ENCODE peak calls at places on chromosomes 3 and 15, in seven cellular contexts. One of them, this sample, is unnamed.

GRCh38 chr3:143002083-143002712 is 828 bp downstream of the U2SURP start:
- DNase-seq in hepatocyte: peak
- DNase-seq in PC-9: no peak
- DNase-seq in fibroblast of lung: peak
- DNase-seq in neuronal stem cell: no peak
- DNase-seq in GM23338: peak
- DNase-seq in IMR-90: peak
- DNase-seq in this sample: peak

GRCh38 chr3:100114413-100115030 is at the start of gene FILIP1L:
- DNase-seq in neuronal stem cell: no peak
- DNase-seq in IMR-90: no peak
- DNase-seq in fibroblast of lung: no peak
- DNase-seq in PC-9: peak
- DNase-seq in GM23338: no peak
- DNase-seq in hepatocyte: no peak
- DNase-seq in this sample: no peak

GRCh38 chr15:44882499-44882968 is 74.0 kb upstream of the TERB2 start:
- DNase-seq in hepatocyte: no peak
- DNase-seq in PC-9: no peak
- DNase-seq in IMR-90: no peak
- DNase-seq in GM23338: no peak
- DNase-seq in neuronal stem cell: no peak
- DNase-seq in fibroblast of lung: no peak
- DNase-seq in this sample: no peak

GRCh38 chr3:111051354-111051753 is 20.3 kb upstream of the NECTIN3 start:
- DNase-seq in fibroblast of lung: no peak
- DNase-seq in neuronal stem cell: no peak
- DNase-seq in GM23338: no peak
- DNase-seq in IMR-90: no peak
- DNase-seq in PC-9: no peak
- DNase-seq in hepatocyte: no peak
- DNase-seq in this sample: no peak

GRCh38 chr3:134004841-134005240 is 24.9 kb downstream of the SLCO2A1 start:
- DNase-seq in GM23338: no peak
- DNase-seq in fibroblast of lung: peak
- DNase-seq in hepatocyte: no peak
- DNase-seq in neuronal stem cell: no peak
- DNase-seq in IMR-90: no peak
- DNase-seq in PC-9: no peak
- DNase-seq in this sample: no peak

GRCh38 chr3:58999779-59000170 is 50.0 kb downstream of the CFAP20DC start:
- DNase-seq in fibroblast of lung: peak
- DNase-seq in IMR-90: peak
- DNase-seq in PC-9: no peak
- DNase-seq in neuronal stem cell: no peak
- DNase-seq in hepatocyte: no peak
- DNase-seq in GM23338: no peak
- DNase-seq in this sample: peak

GRCh38 chr15:66662522-66662921 is 39.5 kb upstream of the SMAD6 start:
- DNase-seq in hepatocyte: no peak
- DNase-seq in IMR-90: no peak
- DNase-seq in fibroblast of lung: no peak
- DNase-seq in PC-9: no peak
- DNase-seq in GM23338: no peak
- DNase-seq in neuronal stem cell: no peak
- DNase-seq in this sample: no peak

GRCh38 chr3:109149078-109149477 is 12.6 kb downstream of the C3orf85 start:
- DNase-seq in hepatocyte: no peak
- DNase-seq in neuronal stem cell: no peak
- DNase-seq in GM23338: no peak
- DNase-seq in PC-9: no peak
- DNase-seq in IMR-90: no peak
- DNase-seq in fibroblast of lung: no peak
- DNase-seq in this sample: no peak

GRCh38 chr3:107975529-107976203 is 115.2 kb downstream of the CD47 start:
- DNase-seq in fibroblast of lung: no peak
- DNase-seq in GM23338: no peak
- DNase-seq in PC-9: no peak
- DNase-seq in hepatocyte: no peak
- DNase-seq in IMR-90: no peak
- DNase-seq in neuronal stem cell: no peak
- DNase-seq in this sample: no peak

GRCh38 chr3:49025005-49025792 is 3.3 kb downstream of the NDUFAF3 start:
- DNase-seq in IMR-90: no peak
- DNase-seq in hepatocyte: no peak
- DNase-seq in GM23338: no peak
- DNase-seq in fibroblast of lung: no peak
- DNase-seq in PC-9: no peak
- DNase-seq in neuronal stem cell: no peak
- DNase-seq in this sample: no peak

GRCh38 chr3:127589600-127590281 is 792 bp downstream of the TPRA1 start:
- DNase-seq in IMR-90: no peak
- DNase-seq in neuronal stem cell: no peak
- DNase-seq in hepatocyte: peak
- DNase-seq in fibroblast of lung: no peak
- DNase-seq in GM23338: no peak
- DNase-seq in PC-9: no peak
- DNase-seq in this sample: peak

GRCh38 chr3:192943384-192943783 is 25.7 kb upstream of the MB21D2 start:
- DNase-seq in IMR-90: no peak
- DNase-seq in PC-9: no peak
- DNase-seq in neuronal stem cell: no peak
- DNase-seq in GM23338: no peak
- DNase-seq in hepatocyte: no peak
- DNase-seq in fibroblast of lung: peak
- DNase-seq in this sample: no peak

GRCh38 chr15:57133127-57133968 is 214.9 kb downstream of the TCF12 start:
- DNase-seq in neuronal stem cell: peak
- DNase-seq in PC-9: no peak
- DNase-seq in IMR-90: peak
- DNase-seq in hepatocyte: no peak
- DNase-seq in fibroblast of lung: peak
- DNase-seq in GM23338: peak
- DNase-seq in this sample: no peak

GRCh38 chr3:8882171-8882593 is 81.1 kb downstream of the RAD18 start:
- DNase-seq in PC-9: no peak
- DNase-seq in fibroblast of lung: no peak
- DNase-seq in neuronal stem cell: no peak
- DNase-seq in IMR-90: no peak
- DNase-seq in hepatocyte: no peak
- DNase-seq in GM23338: peak
- DNase-seq in this sample: no peak

GRCh38 chr15:98868564-98868963 is 139.0 kb downstream of the PGPEP1L start:
- DNase-seq in GM23338: no peak
- DNase-seq in PC-9: peak
- DNase-seq in fibroblast of lung: no peak
- DNase-seq in neuronal stem cell: no peak
- DNase-seq in hepatocyte: no peak
- DNase-seq in IMR-90: no peak
- DNase-seq in this sample: no peak

GRCh38 chr15:59222106-59222505 is 15.5 kb downstream of the LDHAL6B start:
- DNase-seq in PC-9: no peak
- DNase-seq in GM23338: no peak
- DNase-seq in IMR-90: peak
- DNase-seq in neuronal stem cell: no peak
- DNase-seq in hepatocyte: no peak
- DNase-seq in fibroblast of lung: peak
- DNase-seq in this sample: peak

GRCh38 chr3:82834098-82834497 is 1072.7 kb upstream of the GBE1 start:
- DNase-seq in IMR-90: no peak
- DNase-seq in PC-9: no peak
- DNase-seq in neuronal stem cell: no peak
- DNase-seq in fibroblast of lung: no peak
- DNase-seq in GM23338: no peak
- DNase-seq in hepatocyte: no peak
- DNase-seq in this sample: no peak

GRCh38 chr3:82839871-82840270 is 1078.4 kb upstream of the GBE1 start:
- DNase-seq in neuronal stem cell: no peak
- DNase-seq in GM23338: no peak
- DNase-seq in fibroblast of lung: no peak
- DNase-seq in PC-9: no peak
- DNase-seq in IMR-90: no peak
- DNase-seq in hepatocyte: no peak
- DNase-seq in this sample: no peak
- H2AFZ ChIP-seq in neuronal stem cell: no peak
- H2AFZ ChIP-seq in GM23338: no peak
- H2AFZ ChIP-seq in fibroblast of lung: no peak
- H2AFZ ChIP-seq in PC-9: no peak
- H2AFZ ChIP-seq in IMR-90: no peak
- H2AFZ ChIP-seq in hepatocyte: no peak
- H2AFZ ChIP-seq in this sample: no peak

GRCh38 chr3:113744941-113745272 is 1.1 kb downstream of the NAA50 start:
- DNase-seq in fibroblast of lung: no peak
- DNase-seq in IMR-90: no peak
- DNase-seq in PC-9: no peak
- DNase-seq in hepatocyte: no peak
- DNase-seq in GM23338: no peak
- DNase-seq in neuronal stem cell: no peak
- DNase-seq in this sample: no peak
- H2AFZ ChIP-seq in fibroblast of lung: no peak
- H2AFZ ChIP-seq in IMR-90: peak
- H2AFZ ChIP-seq in PC-9: peak
- H2AFZ ChIP-seq in hepatocyte: peak
- H2AFZ ChIP-seq in GM23338: no peak
- H2AFZ ChIP-seq in neuronal stem cell: no peak
- H2AFZ ChIP-seq in this sample: no peak

GRCh38 chr3:53694648-53695356 is 151.4 kb downstream of the CHDH start:
- DNase-seq in PC-9: no peak
- DNase-seq in GM23338: no peak
- DNase-seq in hepatocyte: no peak
- DNase-seq in fibroblast of lung: no peak
- DNase-seq in IMR-90: no peak
- DNase-seq in neuronal stem cell: no peak
- DNase-seq in this sample: no peak

GRCh38 chr3:53694051-53694450 is 152.2 kb downstream of the CHDH start:
- DNase-seq in IMR-90: no peak
- DNase-seq in neuronal stem cell: no peak
- DNase-seq in PC-9: no peak
- DNase-seq in GM23338: no peak
- DNase-seq in fibroblast of lung: no peak
- DNase-seq in hepatocyte: no peak
- DNase-seq in this sample: no peak

GRCh38 chr3:53693441-53693840 is 152.8 kb downstream of the CHDH start:
- DNase-seq in IMR-90: no peak
- DNase-seq in hepatocyte: no peak
- DNase-seq in neuronal stem cell: no peak
- DNase-seq in PC-9: no peak
- DNase-seq in fibroblast of lung: no peak
- DNase-seq in GM23338: no peak
- DNase-seq in this sample: no peak

GRCh38 chr3:53700441-53700840 is 145.8 kb downstream of the CHDH start:
- DNase-seq in IMR-90: no peak
- DNase-seq in neuronal stem cell: no peak
- DNase-seq in fibroblast of lung: no peak
- DNase-seq in PC-9: no peak
- DNase-seq in hepatocyte: no peak
- DNase-seq in GM23338: no peak
- DNase-seq in this sample: no peak

GRCh38 chr3:53696401-53697172 is 149.6 kb downstream of the CHDH start:
- DNase-seq in neuronal stem cell: no peak
- DNase-seq in PC-9: no peak
- DNase-seq in GM23338: no peak
- DNase-seq in fibroblast of lung: no peak
- DNase-seq in IMR-90: no peak
- DNase-seq in hepatocyte: peak
- DNase-seq in this sample: peak
- H2AFZ ChIP-seq in neuronal stem cell: no peak
- H2AFZ ChIP-seq in PC-9: no peak
- H2AFZ ChIP-seq in GM23338: no peak
- H2AFZ ChIP-seq in fibroblast of lung: no peak
- H2AFZ ChIP-seq in IMR-90: no peak
- H2AFZ ChIP-seq in hepatocyte: no peak
- H2AFZ ChIP-seq in this sample: no peak

GRCh38 chr3:177351195-177351594 is 153.9 kb upstream of the TBL1XR1 start:
- DNase-seq in GM23338: no peak
- DNase-seq in PC-9: no peak
- DNase-seq in IMR-90: no peak
- DNase-seq in fibroblast of lung: no peak
- DNase-seq in neuronal stem cell: no peak
- DNase-seq in hepatocyte: no peak
- DNase-seq in this sample: no peak

GRCh38 chr3:177346878-177347277 is 149.6 kb upstream of the TBL1XR1 start:
- DNase-seq in hepatocyte: no peak
- DNase-seq in IMR-90: no peak
- DNase-seq in fibroblast of lung: no peak
- DNase-seq in neuronal stem cell: no peak
- DNase-seq in GM23338: no peak
- DNase-seq in PC-9: no peak
- DNase-seq in this sample: no peak

GRCh38 chr3:177350051-177350565 is 152.8 kb upstream of the TBL1XR1 start:
- DNase-seq in PC-9: no peak
- DNase-seq in hepatocyte: no peak
- DNase-seq in GM23338: no peak
- DNase-seq in neuronal stem cell: no peak
- DNase-seq in IMR-90: no peak
- DNase-seq in fibroblast of lung: no peak
- DNase-seq in this sample: no peak

GRCh38 chr3:177347611-177348010 is 150.3 kb upstream of the TBL1XR1 start:
- DNase-seq in GM23338: no peak
- DNase-seq in IMR-90: no peak
- DNase-seq in PC-9: no peak
- DNase-seq in hepatocyte: no peak
- DNase-seq in fibroblast of lung: no peak
- DNase-seq in neuronal stem cell: no peak
- DNase-seq in this sample: no peak

GRCh38 chr3:177348974-177349373 is 151.7 kb upstream of the TBL1XR1 start:
- DNase-seq in fibroblast of lung: no peak
- DNase-seq in IMR-90: no peak
- DNase-seq in hepatocyte: no peak
- DNase-seq in GM23338: no peak
- DNase-seq in PC-9: no peak
- DNase-seq in neuronal stem cell: no peak
- DNase-seq in this sample: no peak
- H2AFZ ChIP-seq in fibroblast of lung: no peak
- H2AFZ ChIP-seq in IMR-90: no peak
- H2AFZ ChIP-seq in hepatocyte: no peak
- H2AFZ ChIP-seq in GM23338: no peak
- H2AFZ ChIP-seq in PC-9: no peak
- H2AFZ ChIP-seq in neuronal stem cell: no peak
- H2AFZ ChIP-seq in this sample: no peak

GRCh38 chr3:37766220-37766605 is 95.5 kb upstream of the CTDSPL start:
- DNase-seq in hepatocyte: no peak
- DNase-seq in PC-9: no peak
- DNase-seq in neuronal stem cell: no peak
- DNase-seq in fibroblast of lung: no peak
- DNase-seq in IMR-90: no peak
- DNase-seq in GM23338: no peak
- DNase-seq in this sample: peak
- H2AFZ ChIP-seq in hepatocyte: no peak
- H2AFZ ChIP-seq in PC-9: no peak
- H2AFZ ChIP-seq in neuronal stem cell: no peak
- H2AFZ ChIP-seq in fibroblast of lung: no peak
- H2AFZ ChIP-seq in IMR-90: no peak
- H2AFZ ChIP-seq in GM23338: no peak
- H2AFZ ChIP-seq in this sample: no peak

This sample was measured in mesenchymal stem cell.